ENCODE peak calls at places on chromosomes 13 and 19, in eight cellular contexts. Z is thoracic aorta; C is tibial nerve; I is fibroblast of pulmonary artery; M is left lung; U is brain microvascular endothelial cell; A is CD8-positive, alpha-beta T cell; T is mucosa of descending colon. P is an unnamed sample.

GRCh38 chr19:49911381-49912145 is 14.9 kb upstream of the IL4I1 start:
- DNase-seq in Z (no peak), C (no peak), I (peak), M (no peak), U (no peak), A (no peak), T (no peak), P (no peak)

GRCh38 chr19:49152218-49152550 is 3.0 kb downstream of the HRC start:
- DNase-seq in Z (no peak), C (no peak), I (no peak), M (no peak), U (no peak), A (no peak), T (no peak), P (no peak)

GRCh38 chr13:73417012-73417615 is 358.3 kb downstream of the KLF5 start:
- DNase-seq in Z (no peak), C (no peak), I (no peak), M (peak), U (no peak), A (no peak), T (no peak), P (no peak)

GRCh38 chr19:53034948-53035675 is 9.4 kb upstream of the ERVV-2 start:
- DNase-seq in Z (no peak), C (no peak), I (no peak), M (no peak), U (no peak), A (no peak), T (no peak), P (no peak)

GRCh38 chr19:51145926-51146493 is 3.9 kb downstream of the SIGLEC7 start:
- DNase-seq in Z (no peak), C (no peak), I (no peak), M (no peak), U (no peak), A (no peak), T (no peak), P (no peak)

GRCh38 chr19:51621178-51621577 is 9.0 kb downstream of the SIGLEC5 start:
- DNase-seq in Z (no peak), C (no peak), I (no peak), M (no peak), U (no peak), A (no peak), T (no peak), P (no peak)

GRCh38 chr19:6425732-6426686 is 1.4 kb upstream of the KHSRP start:
- DNase-seq in Z (no peak), C (no peak), I (no peak), M (no peak), U (no peak), A (no peak), T (no peak), P (no peak)

GRCh38 chr19:9309974-9310446 is 372 bp upstream of the ZNF699 start:
- DNase-seq in Z (peak), C (peak), I (peak), M (peak), U (peak), A (no peak), T (peak), P (no peak)

GRCh38 chr19:3041756-3042517 is 12.9 kb upstream of the TLE2 start:
- DNase-seq in Z (no peak), C (no peak), I (no peak), M (no peak), U (no peak), A (no peak), T (no peak), P (no peak)

GRCh38 chr19:53254451-53255341 is at the start of gene ZNF677:
- DNase-seq in Z (peak), C (peak), I (peak), M (peak), U (peak), A (peak), T (peak), P (peak)

GRCh38 chr13:100409132-100409531 is 179.5 kb downstream of the GGACT start:
- DNase-seq in Z (no peak), C (no peak), I (peak), M (no peak), U (no peak), A (no peak), T (no peak), P (no peak)

GRCh38 chr19:5913739-5914357 is at the start of gene CAPS:
- DNase-seq in Z (no peak), C (peak), I (peak), M (peak), U (no peak), A (no peak), T (peak), P (no peak)

GRCh38 chr13:32229443-32229842 is 85.7 kb downstream of the ZAR1L start:
- DNase-seq in Z (no peak), C (no peak), I (no peak), M (no peak), U (no peak), A (no peak), T (no peak), P (no peak)

GRCh38 chr13:99614465-99614885 is 113.2 kb downstream of the TM9SF2 start:
- DNase-seq in Z (no peak), C (no peak), I (peak), M (no peak), U (no peak), A (peak), T (no peak), P (no peak)

GRCh38 chr19:16778796-16779411 is 50.3 kb upstream of the SIN3B start:
- DNase-seq in Z (no peak), C (no peak), I (peak), M (no peak), U (peak), A (peak), T (no peak), P (peak)

GRCh38 chr19:45643927-45644771 is 5.0 kb upstream of the EML2 start:
- DNase-seq in Z (no peak), C (no peak), I (no peak), M (no peak), U (no peak), A (no peak), T (no peak), P (no peak)

GRCh38 chr13:44347301-44347700 is 26.3 kb upstream of the SERP2 start:
- DNase-seq in Z (no peak), C (no peak), I (no peak), M (no peak), U (no peak), A (no peak), T (no peak), P (no peak)

GRCh38 chr13:113820813-113821651 is 42.8 kb downstream of the GAS6 start:
- DNase-seq in Z (no peak), C (peak), I (peak), M (peak), U (peak), A (no peak), T (peak), P (no peak)
- H3K4me3 ChIP-seq in Z (peak), C (no peak), I (peak), M (no peak), U (peak), A (no peak), T (no peak), P (no peak)

DNA sequence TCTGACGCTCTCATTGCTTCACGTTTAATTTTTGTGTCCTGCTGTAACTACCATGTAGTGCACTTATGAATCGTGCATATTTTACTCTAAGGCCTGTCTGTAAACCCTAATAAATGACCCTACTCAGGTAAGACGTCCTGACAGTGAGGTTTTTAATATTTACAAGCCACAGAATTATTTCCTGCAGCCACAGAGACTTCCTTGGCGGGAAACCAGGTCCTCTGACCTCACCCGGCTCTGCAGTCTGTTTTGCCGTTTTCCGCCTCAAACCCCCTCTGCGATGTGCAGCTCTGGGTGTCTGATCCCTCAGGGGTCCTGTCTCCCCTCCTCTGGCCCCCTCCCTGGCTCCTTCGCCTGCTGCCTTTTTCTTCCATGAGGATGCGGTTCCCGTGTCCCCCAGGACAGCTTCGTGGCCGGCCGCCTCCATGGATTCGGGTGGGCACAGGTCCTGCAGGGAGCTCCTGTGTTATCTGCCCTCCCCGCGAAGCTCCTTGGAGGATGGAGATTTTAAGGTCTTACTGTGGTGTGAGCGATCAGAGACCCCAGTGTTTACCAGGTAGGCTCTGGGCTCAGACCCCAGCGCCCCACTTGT is 66.3 kb downstream of the MCF2L start:
- DNase-seq in Z (no peak), C (no peak), I (no peak), M (peak), U (no peak), A (no peak), T (no peak), P (no peak)
- H3K4me3 ChIP-seq in Z (no peak), C (no peak), I (no peak), M (no peak), U (no peak), A (no peak), T (no peak), P (no peak)

GRCh38 chr13:59452189-59452588 is 711.5 kb downstream of the DIAPH3 start:
- DNase-seq in Z (no peak), C (no peak), I (no peak), M (peak), U (no peak), A (no peak), T (no peak), P (no peak)
- H3K4me3 ChIP-seq in Z (no peak), C (no peak), I (no peak), M (no peak), U (no peak), A (no peak), T (no peak), P (no peak)

DNA sequence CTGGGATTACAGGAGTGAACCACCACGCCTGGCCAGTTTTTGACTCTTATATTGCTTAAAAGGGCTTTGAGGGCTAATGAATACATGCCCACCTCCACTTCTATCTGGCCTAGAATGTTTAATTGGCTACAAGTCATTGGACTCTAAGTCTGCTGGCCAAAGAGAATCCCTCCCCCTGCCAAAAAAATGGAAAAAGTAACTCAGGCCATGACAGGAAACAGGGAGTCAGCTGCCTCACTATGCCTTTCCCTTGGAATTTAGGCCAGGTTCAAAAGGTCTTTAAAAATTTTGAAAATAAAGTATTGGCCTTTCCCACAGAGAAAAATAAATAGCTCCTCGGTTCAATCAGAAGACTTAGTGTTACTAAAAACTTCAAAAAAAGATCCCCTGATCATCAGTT is 34.9 kb upstream of the KPNA3 start:
- DNase-seq in Z (no peak), C (no peak), I (no peak), M (no peak), U (no peak), A (no peak), T (no peak), P (no peak)
- H3K4me3 ChIP-seq in Z (no peak), C (no peak), I (no peak), M (no peak), U (no peak), A (no peak), T (no peak), P (no peak)

GRCh38 chr13:96690998-96691397 is 303.3 kb downstream of the OXGR1 start:
- DNase-seq in Z (no peak), C (no peak), I (no peak), M (no peak), U (no peak), A (no peak), T (no peak), P (no peak)
- H3K4me3 ChIP-seq in Z (no peak), C (no peak), I (no peak), M (no peak), U (no peak), A (no peak), T (no peak), P (no peak)

DNA sequence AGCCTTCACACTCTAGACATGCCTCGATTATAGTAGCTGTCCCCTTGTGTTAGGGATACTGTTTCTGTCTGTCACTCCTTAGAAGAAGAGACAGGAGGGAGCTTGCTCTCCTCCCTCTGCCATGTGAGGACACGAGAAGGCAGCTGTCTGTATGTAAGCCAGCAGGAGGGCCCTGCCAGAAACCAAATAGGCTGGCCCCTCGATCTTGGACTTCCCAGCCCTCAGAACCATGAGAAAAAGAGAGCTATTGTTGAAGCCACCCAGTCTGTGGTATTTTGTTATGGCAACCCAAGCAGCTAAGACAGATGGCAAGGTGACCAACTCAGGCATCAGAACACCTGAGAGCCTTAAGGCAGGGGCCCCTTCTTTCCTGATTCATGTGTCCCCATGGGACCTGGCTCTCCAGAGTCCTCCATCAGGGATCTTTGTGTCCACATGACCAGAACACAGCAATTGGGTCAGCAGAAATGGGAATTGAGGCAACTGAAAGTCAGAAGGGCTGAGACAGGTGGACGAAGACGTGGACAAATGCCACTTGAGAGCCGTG is 65.6 kb upstream of the NPAS1 start:
- DNase-seq in Z (no peak), C (no peak), I (no peak), M (no peak), U (no peak), A (no peak), T (no peak), P (no peak)
- H3K4me3 ChIP-seq in Z (no peak), C (no peak), I (no peak), M (no peak), U (no peak), A (no peak), T (no peak), P (no peak)

DNA sequence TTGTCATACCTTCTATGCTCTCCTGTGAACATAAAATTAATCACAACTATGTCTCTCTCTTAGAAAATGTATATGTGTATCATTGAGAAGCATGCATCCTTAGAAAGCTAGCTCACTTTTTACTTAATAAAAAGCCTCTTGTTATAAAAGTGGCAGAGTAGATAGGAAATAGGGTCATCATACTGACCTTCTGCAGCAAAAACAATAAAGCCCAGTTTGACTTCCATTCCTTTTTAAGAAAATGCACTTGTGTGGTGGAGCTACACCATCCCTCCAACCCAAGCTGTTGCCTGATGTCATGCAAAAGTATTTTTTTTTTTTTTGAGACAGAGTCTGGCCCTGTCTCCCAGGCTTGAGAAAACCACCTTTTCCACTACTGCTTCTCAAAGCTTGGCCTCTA is 393.3 kb downstream of the LIG4 start:
- DNase-seq in Z (no peak), C (no peak), I (no peak), M (no peak), U (no peak), A (no peak), T (no peak), P (no peak)
- H3K4me3 ChIP-seq in Z (no peak), C (no peak), I (no peak), M (no peak), U (no peak), A (no peak), T (no peak), P (no peak)

GRCh38 chr19:4369888-4370260 is 26.5 kb downstream of the MPND start:
- DNase-seq in Z (no peak), C (no peak), I (no peak), M (peak), U (no peak), A (peak), T (peak), P (peak)
- H3K4me3 ChIP-seq in Z (peak), C (peak), I (no peak), M (peak), U (no peak), A (peak), T (no peak), P (peak)

GRCh38 chr13:81379183-81379582 is 1038.3 kb upstream of the SPRY2 start:
- DNase-seq in Z (no peak), C (no peak), I (no peak), M (no peak), U (no peak), A (no peak), T (no peak), P (no peak)
- H3K4me3 ChIP-seq in Z (no peak), C (no peak), I (no peak), M (no peak), U (no peak), A (no peak), T (no peak), P (no peak)